ENCODE peak calls at places on chromosomes 11 and 22, in eight cellular contexts. W is T-helper 2 cell, Q is pancreas, E is EH, M is retina, R is KG1, K is left ventricle myocardium inferior, S is glutamatergic neuron. T is an unnamed sample.

GRCh38 chr11:45982656-45983470 is 60.4 kb downstream of the LARGE2 start:
- DNase-seq in K (peak; percentile 18), Q (no peak), W (no peak), R (no peak), M (peak; percentile 50), E (peak; percentile 83), S (peak; percentile 63), T (peak; percentile 84)

GRCh38 chr11:75140269-75141138 is 10.4 kb upstream of the SLCO2B1 start:
- DNase-seq in W (peak; percentile 61), S (peak; percentile 80), Q (peak; percentile 77), K (peak; percentile 69), E (peak; percentile 41), M (peak; percentile 72), R (peak; percentile 40), T (peak; percentile 8)

GRCh38 chr11:13348305-13348704 is 70.7 kb downstream of the BMAL1 start:
- DNase-seq in W (no peak), Q (no peak), S (no peak), R (no peak), E (no peak), K (no peak), M (no peak), T (no peak)

GRCh38 chr22:22420580-22420979 is 88.0 kb downstream of the ZNF280B start:
- DNase-seq in Q (no peak), K (no peak), R (no peak), W (no peak), E (no peak), S (no peak), M (no peak), T (no peak)

GRCh38 chr11:79466411-79466810 is 25.6 kb upstream of the TENM4 start:
- DNase-seq in R (no peak), W (no peak), K (no peak), E (peak; percentile 66), Q (no peak), S (no peak), M (no peak), T (peak; percentile 56)

GRCh38 chr11:108199446-108200321 is 22.8 kb downstream of the NPAT start:
- DNase-seq in Q (no peak), E (peak; percentile 38), W (peak; percentile 55), K (no peak), S (no peak), M (no peak), R (no peak), T (peak; percentile 97)

GRCh38 chr22:33464698-33465097 is 406.5 kb upstream of the SYN3 start:
- DNase-seq in W (no peak), R (no peak), S (no peak), M (no peak), E (no peak), Q (no peak), K (no peak), T (no peak)

GRCh38 chr11:123977731-123978347 is at the start of gene OR10S1:
- DNase-seq in E (no peak), W (no peak), Q (no peak), K (no peak), M (no peak), R (no peak), S (no peak), T (peak; percentile 90)

GRCh38 chr22:46303347-46303965 is 6.8 kb downstream of the GTSE1 start:
- DNase-seq in E (peak; percentile 56), S (no peak), K (no peak), M (no peak), W (no peak), Q (no peak), R (no peak), T (peak; percentile 22)

GRCh38 chr11:113103932-113104331 is 142.7 kb downstream of the NCAM1 start:
- DNase-seq in S (no peak), R (no peak), W (no peak), E (no peak), Q (no peak), M (no peak), K (no peak), T (no peak)

GRCh38 chr11:118476676-118477075 is 40.4 kb downstream of the KMT2A start:
- DNase-seq in W (no peak), K (no peak), E (no peak), M (no peak), S (no peak), Q (no peak), R (no peak), T (no peak)

T was measured in bronchial epithelial cell.